ENCODE peak calls at places on chromosomes 2 and 18, in six cellular contexts. Y, B, X, T, E and P are unnamed samples.

GRCh38 chr2:10257500-10258147 is 45.1 kb upstream of the HPCAL1 start:
- DNase-seq in E (no peak), X (no peak), Y (no peak), T (peak), B (no peak), P (no peak)

GRCh38 chr2:208466133-208466919 is 59.7 kb downstream of the PTH2R start:
- DNase-seq in X (no peak), E (peak), T (no peak), Y (no peak), B (no peak), P (no peak)

GRCh38 chr18:63067939-63068338 is 251.6 kb downstream of the BCL2 start:
- DNase-seq in E (no peak), T (no peak), B (no peak), X (no peak), Y (no peak), P (no peak)

GRCh38 chr2:51720826-51721225 is 688.9 kb upstream of the NRXN1 start:
- DNase-seq in Y (no peak), X (no peak), E (no peak), T (no peak), B (no peak), P (no peak)

GRCh38 chr2:71934595-71935263 is 212.9 kb downstream of the CYP26B1 start:
- DNase-seq in X (no peak), T (no peak), E (no peak), B (peak), Y (no peak), P (peak)

GRCh38 chr2:109126501-109126860 is 2.5 kb upstream of the SH3RF3 start:
- DNase-seq in X (no peak), T (no peak), Y (no peak), E (no peak), B (no peak), P (no peak)

GRCh38 chr2:72109904-72110303 is 37.8 kb downstream of the CYP26B1 start:
- DNase-seq in T (no peak), X (no peak), B (no peak), E (no peak), Y (no peak), P (peak)

GRCh38 chr2:232483923-232484627 is 3.6 kb downstream of the ECEL1 start:
- DNase-seq in B (peak), T (no peak), E (no peak), X (no peak), Y (no peak), P (no peak)

GRCh38 chr2:62198237-62198633 is 2.3 kb downstream of the B3GNT2 start:
- DNase-seq in E (no peak), B (no peak), Y (no peak), X (no peak), T (no peak), P (no peak)

GRCh38 chr2:62152000-62152399 is 43.9 kb upstream of the B3GNT2 start:
- DNase-seq in Y (no peak), X (no peak), B (no peak), T (no peak), E (no peak), P (no peak)

GRCh38 chr18:24341361-24341760 is 56.3 kb downstream of the OSBPL1A start:
- DNase-seq in Y (no peak), E (no peak), B (no peak), X (no peak), T (no peak), P (no peak)

GRCh38 chr2:75074228-75074627 is 115.8 kb downstream of the POLE4 start:
- DNase-seq in T (no peak), B (no peak), X (no peak), E (no peak), Y (no peak), P (no peak)

GRCh38 chr18:41466436-41467160 is 488.4 kb upstream of the PIK3C3 start:
- DNase-seq in T (no peak), X (no peak), E (no peak), B (no peak), Y (no peak), P (no peak)

GRCh38 chr2:102142829-102143449 is 393 bp downstream of the IL1R1 start:
- DNase-seq in T (no peak), Y (no peak), X (no peak), E (peak), B (no peak), P (no peak)

DNA sequence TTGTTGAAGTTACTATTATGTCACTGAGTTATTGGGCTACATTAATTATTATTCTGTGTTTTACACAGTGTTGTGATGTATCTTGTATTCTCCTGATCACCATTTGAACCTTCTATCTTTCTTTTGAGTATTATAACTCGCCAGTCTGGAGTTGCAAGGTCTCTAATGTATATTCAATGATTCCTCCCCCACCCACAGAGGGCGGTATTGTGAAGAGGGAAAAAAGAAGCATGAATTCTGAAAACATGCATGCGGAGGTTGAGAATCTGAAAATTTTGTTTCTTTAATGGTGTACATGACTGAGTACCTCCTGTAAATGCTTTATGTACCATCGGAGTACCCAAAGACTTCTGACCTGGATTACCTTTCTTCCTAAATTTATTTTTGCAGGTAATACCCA is 266.6 kb downstream of the NR4A2 start:
- DNase-seq in T (no peak), X (no peak), E (peak), Y (no peak), B (no peak), P (no peak)
- TF ChIP-seq CTCF in T (no peak), X (no peak), E (peak), Y (no peak), B (no peak), P (peak)

DNA sequence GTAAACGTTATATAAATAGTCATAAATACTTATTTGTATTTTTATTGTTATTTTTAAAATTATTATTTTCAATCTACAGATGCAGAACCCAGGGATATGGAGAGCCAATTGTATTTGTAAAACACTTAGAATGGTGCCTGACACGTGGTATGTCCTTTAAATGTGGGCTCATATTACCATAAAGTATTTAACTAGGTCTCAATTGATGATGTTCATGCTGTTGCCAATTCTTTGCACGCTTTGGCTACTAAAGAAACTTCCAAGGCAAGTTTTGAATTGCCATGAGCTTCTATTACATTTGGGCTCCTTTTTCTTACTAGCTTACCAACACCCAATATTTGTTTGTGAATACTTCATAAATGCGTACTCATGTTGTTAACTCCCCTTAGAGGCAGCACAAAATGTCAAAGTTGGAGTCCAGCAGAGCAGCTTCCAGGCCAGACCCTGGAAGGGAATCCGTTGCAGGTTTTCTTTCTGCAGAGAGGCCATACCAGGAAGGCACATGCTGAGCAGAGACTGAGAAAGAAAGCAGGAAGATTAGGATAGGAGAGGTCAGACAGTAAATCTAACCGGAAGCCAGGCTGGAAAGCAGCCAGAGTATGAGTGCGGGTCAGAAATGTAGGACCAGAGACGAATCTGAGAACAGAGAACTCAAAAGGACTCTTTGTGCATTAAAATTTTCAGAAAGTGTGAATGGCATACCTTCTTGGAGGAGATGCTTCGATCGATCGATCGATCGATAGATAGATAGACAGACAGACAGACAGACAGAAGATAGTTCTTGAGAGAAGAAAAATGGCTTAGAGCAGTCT is 4.2 kb upstream of the NOSTRIN start:
- DNase-seq in B (no peak), Y (no peak), X (no peak), E (no peak), T (no peak), P (no peak)
- TF ChIP-seq CTCF in B (no peak), Y (no peak), X (no peak), E (no peak), T (no peak), P (no peak)

DNA sequence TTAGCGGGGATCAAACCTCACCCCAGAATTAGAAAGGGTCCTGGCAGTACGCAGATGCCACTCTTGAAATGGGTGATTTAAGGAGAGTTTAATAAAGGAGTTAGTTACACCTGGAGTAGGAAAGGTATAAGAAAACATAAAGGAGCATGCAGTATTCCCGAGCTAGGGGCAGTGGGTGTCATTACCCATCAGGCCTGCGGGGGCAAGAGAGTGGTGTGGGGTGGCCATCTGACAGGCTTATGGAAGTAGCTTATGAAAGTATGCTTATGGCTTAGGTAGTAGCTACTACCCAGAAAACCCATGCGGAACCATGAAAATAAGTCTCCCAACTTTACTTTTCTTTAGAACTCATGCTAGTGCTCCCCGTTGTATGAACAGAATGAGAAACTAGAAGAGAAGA is 568.9 kb upstream of the ACVR2A start:
- DNase-seq in Y (no peak), B (no peak), T (no peak), E (no peak), X (no peak), P (no peak)
- TF ChIP-seq CTCF in Y (no peak), B (no peak), T (no peak), E (no peak), X (peak), P (peak)

DNA sequence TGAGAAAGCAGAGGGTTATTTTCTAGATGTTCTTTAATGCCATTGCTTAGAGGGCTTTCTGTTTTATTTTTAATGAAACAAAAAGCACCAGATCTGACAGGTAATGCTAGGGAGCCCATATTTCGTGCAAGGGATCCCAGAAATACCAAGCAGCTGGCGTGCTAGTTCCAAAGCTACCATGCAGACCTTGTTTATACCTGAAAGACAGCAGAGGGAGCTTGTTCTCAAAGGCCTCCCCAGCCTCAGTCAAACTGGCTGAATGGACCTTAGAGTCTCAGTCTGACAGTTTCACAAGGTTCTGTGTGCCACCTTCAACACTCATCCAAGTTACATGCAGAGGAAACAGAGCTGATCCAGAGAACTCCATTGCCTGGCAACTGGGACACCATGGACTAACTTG is 48.6 kb downstream of the GALNT14 start:
- DNase-seq in E (no peak), T (no peak), Y (no peak), X (no peak), B (no peak), P (no peak)
- TF ChIP-seq CTCF in E (no peak), T (no peak), Y (no peak), X (no peak), B (no peak), P (no peak)

GRCh38 chr2:240238201-240238600 is 97.7 kb upstream of the OTOS start:
- DNase-seq in T (no peak), B (no peak), Y (no peak), X (no peak), E (no peak), P (no peak)

GRCh38 chr2:240235811-240236210 is 95.4 kb upstream of the OTOS start:
- DNase-seq in Y (no peak), X (no peak), T (no peak), E (no peak), B (peak), P (no peak)

GRCh38 chr2:240235149-240235803 is 94.8 kb upstream of the OTOS start:
- DNase-seq in Y (peak), B (peak), T (peak), X (no peak), E (no peak), P (peak)

GRCh38 chr2:240237609-240238151 is 97.2 kb upstream of the OTOS start:
- DNase-seq in T (no peak), B (peak), Y (peak), E (no peak), X (no peak), P (peak)

GRCh38 chr2:240236217-240237111 is 96.0 kb upstream of the OTOS start:
- DNase-seq in B (peak), X (no peak), E (no peak), Y (peak), T (peak), P (no peak)
- TF ChIP-seq CTCF in B (no peak), X (no peak), E (no peak), Y (no peak), T (no peak), P (no peak)

DNA sequence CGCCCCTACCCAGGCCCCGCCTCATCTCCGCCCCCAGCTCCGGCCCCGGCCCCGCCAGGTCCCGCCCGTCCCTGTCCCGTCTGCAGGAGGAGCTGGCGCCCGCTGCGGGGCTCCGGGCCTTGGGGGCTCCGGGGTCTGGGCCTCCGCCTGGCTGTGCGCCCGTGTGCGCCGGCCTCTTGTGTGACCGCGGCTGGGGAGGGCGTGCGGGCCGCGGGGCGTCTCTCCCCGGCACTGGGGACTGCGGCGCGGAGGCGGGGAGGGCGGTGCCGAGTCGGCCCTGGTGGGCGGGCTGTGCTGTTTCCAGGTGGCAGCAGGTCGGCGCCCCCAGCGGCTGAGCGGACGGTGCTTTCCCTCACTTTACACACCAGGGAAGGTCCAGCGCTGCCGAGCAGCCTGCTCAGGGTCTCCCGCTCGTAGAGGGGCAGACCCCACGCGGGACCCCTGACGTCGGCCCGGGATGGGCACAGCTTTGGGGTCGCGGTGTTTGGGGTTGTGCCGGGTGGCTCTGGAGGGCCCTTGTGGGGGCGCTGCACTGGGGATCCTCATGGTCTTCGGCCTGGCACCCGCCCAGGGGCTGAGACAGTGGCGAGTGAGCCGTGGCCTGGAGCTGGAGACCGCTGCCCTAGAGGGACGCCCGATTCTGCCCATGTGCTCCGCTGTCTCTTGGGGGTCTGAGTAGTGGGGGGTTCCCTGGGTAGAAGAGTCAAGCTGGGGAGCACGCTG is 727 bp downstream of the ING5 start:
- DNase-seq in Y (peak), E (peak), T (peak), B (peak), X (no peak), P (peak)
- TF ChIP-seq CTCF in Y (no peak), E (peak), T (no peak), B (peak), X (peak), P (peak)

GRCh38 chr2:224883172-224883516 is 159.1 kb downstream of the DOCK10 start:
- DNase-seq in B (no peak), Y (no peak), E (no peak), X (no peak), T (no peak), P (no peak)
- TF ChIP-seq CTCF in B (no peak), Y (no peak), E (no peak), X (no peak), T (no peak), P (no peak)

GRCh38 chr2:132424526-132425121 is 8.0 kb downstream of the GPR39 start:
- DNase-seq in T (no peak), Y (no peak), B (no peak), E (no peak), X (peak), P (no peak)
- TF ChIP-seq CTCF in T (no peak), Y (no peak), B (no peak), E (no peak), X (no peak), P (no peak)